ENCODE peak calls at places on chromosome 20, in ten cellular contexts. K is amniotic stem cell, I is T-helper 2 cell, U is kidney, F is cerebellum, T is SW 1271, D is sigmoid colon, M is HuH-7, L is activated T-cell treated with anti-CD3 and anti-CD28 coated beads for 1 hour, G is skeletal muscle cell. J is an unnamed sample.

GRCh38 chr20:926646-927045 is 10.5 kb upstream of the ANGPT4 start:
- DNase-seq in K (no peak), I (no peak), U (no peak), F (no peak), T (no peak), D (no peak), M (no peak), L (no peak), G (no peak), J (no peak)

GRCh38 chr20:4009305-4009704 is 6.1 kb downstream of the RNF24 start:
- DNase-seq in K (no peak), I (no peak), U (no peak), F (no peak), T (no peak), D (no peak), M (no peak), L (no peak), G (no peak), J (no peak)

GRCh38 chr20:50303573-50304500 is 113.2 kb downstream of the CEBPB start:
- DNase-seq in K (no peak), I (no peak), U (peak), F (no peak), T (no peak), D (peak), M (peak), L (no peak), G (peak), J (peak)

GRCh38 chr20:44832724-44833123 is 22.4 kb upstream of the RIMS4 start:
- DNase-seq in K (no peak), I (no peak), U (no peak), F (peak), T (no peak), D (no peak), M (no peak), L (no peak), G (peak), J (no peak)

GRCh38 chr20:32762754-32763201 is 593 bp downstream of the DNMT3B start:
- DNase-seq in K (no peak), I (no peak), U (no peak), F (no peak), T (no peak), D (no peak), M (no peak), L (no peak), G (no peak), J (no peak)

GRCh38 chr20:39674842-39675241 is 712.7 kb downstream of the DHX35 start:
- DNase-seq in K (no peak), I (no peak), U (no peak), F (no peak), T (no peak), D (no peak), M (no peak), L (no peak), G (no peak), J (no peak)

GRCh38 chr20:48831702-48832422 is 4.1 kb upstream of the PREX1 start:
- DNase-seq in K (peak), I (no peak), U (no peak), F (no peak), T (no peak), D (peak), M (no peak), L (no peak), G (no peak), J (peak)

GRCh38 chr20:35133006-35133405 is 14.1 kb downstream of the EDEM2 start:
- DNase-seq in K (no peak), I (no peak), U (no peak), F (no peak), T (no peak), D (no peak), M (no peak), L (no peak), G (no peak), J (no peak)

GRCh38 chr20:24627291-24627690 is 157.9 kb downstream of the SYNDIG1 start:
- DNase-seq in K (no peak), I (no peak), U (no peak), F (no peak), T (no peak), D (no peak), M (no peak), L (no peak), G (no peak), J (no peak)

GRCh38 chr20:25071722-25072121 is 10.2 kb downstream of the VSX1 start:
- DNase-seq in K (no peak), I (no peak), U (no peak), F (no peak), T (no peak), D (no peak), M (no peak), L (no peak), G (no peak), J (no peak)

GRCh38 chr20:60252866-60253265 is 294.6 kb downstream of the CDH26 start:
- DNase-seq in K (no peak), I (no peak), U (no peak), F (no peak), T (no peak), D (no peak), M (no peak), L (no peak), G (no peak), J (no peak)

GRCh38 chr20:43680976-43681375 is 14.1 kb downstream of the MYBL2 start:
- DNase-seq in K (no peak), I (no peak), U (no peak), F (peak), T (no peak), D (no peak), M (no peak), L (no peak), G (no peak), J (no peak)

GRCh38 chr20:15895560-15896084 is 677.6 kb downstream of the KIF16B start:
- DNase-seq in K (no peak), I (no peak), U (no peak), F (no peak), T (no peak), D (no peak), M (no peak), L (no peak), G (no peak), J (no peak)

GRCh38 chr20:42945194-42945593 is 244.5 kb downstream of the PTPRT start:
- DNase-seq in K (no peak), I (no peak), U (no peak), F (no peak), T (no peak), D (no peak), M (no peak), L (no peak), G (no peak), J (no peak)

GRCh38 chr20:44186674-44187053 is 324 bp downstream of the JPH2 start:
- DNase-seq in K (no peak), I (no peak), U (no peak), F (no peak), T (no peak), D (peak), M (no peak), L (no peak), G (no peak), J (no peak)

GRCh38 chr20:7656662-7657061 is 283.6 kb downstream of the HAO1 start:
- DNase-seq in K (no peak), I (no peak), U (no peak), F (no peak), T (no peak), D (no peak), M (no peak), L (no peak), G (no peak), J (no peak)

GRCh38 chr20:270517-270916 is 13.0 kb downstream of the DEFB132 start:
- DNase-seq in K (no peak), I (no peak), U (no peak), F (no peak), T (no peak), D (no peak), M (no peak), L (no peak), G (no peak), J (no peak)

GRCh38 chr20:51029556-51029955 is 6.6 kb upstream of the KCNG1 start:
- DNase-seq in K (no peak), I (no peak), U (no peak), F (no peak), T (no peak), D (no peak), M (no peak), L (no peak), G (no peak), J (no peak)

GRCh38 chr20:56826971-56827645 is 198.0 kb downstream of the TFAP2C start:
- DNase-seq in K (no peak), I (no peak), U (no peak), F (no peak), T (no peak), D (peak), M (no peak), L (no peak), G (no peak), J (no peak)

GRCh38 chr20:8545212-8545611 is 413.1 kb downstream of the PLCB1 start:
- DNase-seq in K (no peak), I (no peak), U (no peak), F (no peak), T (no peak), D (no peak), M (no peak), L (no peak), G (no peak), J (no peak)

GRCh38 chr20:46293084-46293483 is 15.2 kb downstream of the CDH22 start:
- DNase-seq in K (no peak), I (no peak), U (peak), F (no peak), T (no peak), D (no peak), M (peak), L (no peak), G (peak), J (no peak)

GRCh38 chr20:11261533-11262000 is 587.8 kb upstream of the JAG1 start:
- DNase-seq in K (peak), I (no peak), U (no peak), F (no peak), T (no peak), D (no peak), M (no peak), L (no peak), G (peak), J (no peak)

GRCh38 chr20:25076201-25076600 is 5.7 kb downstream of the VSX1 start:
- DNase-seq in K (no peak), I (no peak), U (no peak), F (no peak), T (no peak), D (no peak), M (no peak), L (no peak), G (no peak), J (no peak)

GRCh38 chr20:36121981-36122930 is 32.3 kb upstream of the EPB41L1 start:
- DNase-seq in K (no peak), I (no peak), U (peak), F (no peak), T (no peak), D (no peak), M (no peak), L (no peak), G (no peak), J (no peak)

GRCh38 chr20:3390759-3391500 is 16.5 kb downstream of the DNAAF9 start:
- DNase-seq in K (no peak), I (no peak), U (no peak), F (no peak), T (no peak), D (no peak), M (no peak), L (no peak), G (no peak), J (no peak)

J was measured in left ventricle myocardium superior.